ENCODE peak calls at places on chromosomes 2 and 18, in seven cellular contexts. M is ovary, N is EL, D is testis, U is upper lobe of right lung, J is HCEC 1CT, F is cardiac fibroblast. Z is an unnamed sample.

GRCh38 chr2:102101844-102102635 is 40.5 kb upstream of the IL1R1 start:
- DNase-seq in M (no peak), J (no peak), D (no peak), U (no peak), N (no peak), F (no peak), Z (no peak)

GRCh38 chr2:211216221-211216620 is 659.8 kb downstream of the CPS1 start:
- DNase-seq in M (no peak), U (no peak), N (no peak), J (peak; percentile 9), F (peak; percentile 53), D (no peak), Z (no peak)

GRCh38 chr2:239948100-239948881 is 76.9 kb downstream of the NDUFA10 start:
- DNase-seq in J (no peak), N (no peak), M (peak; percentile 19), U (peak; percentile 46), F (no peak), D (no peak), Z (peak; percentile 4)

GRCh38 chr2:72361516-72361915 is 213.9 kb upstream of the CYP26B1 start:
- DNase-seq in M (no peak), F (no peak), N (no peak), J (no peak), D (no peak), U (no peak), Z (no peak)

GRCh38 chr2:236177604-236177966 is 9.4 kb upstream of the GBX2 start:
- DNase-seq in D (peak; percentile 50), J (peak; percentile 23), N (peak; percentile 33), F (peak; percentile 39), U (peak; percentile 69), M (peak; percentile 64), Z (peak; percentile 79)

GRCh38 chr2:24164416-24164973 is 10.4 kb upstream of the FAM228A start:
- DNase-seq in M (no peak), F (peak; percentile 36), J (no peak), N (peak; percentile 18), U (peak; percentile 68), D (peak; percentile 25), Z (peak; percentile 80)

GRCh38 chr2:120971866-120972265 is 236.2 kb downstream of the GLI2 start:
- DNase-seq in U (no peak), M (no peak), D (no peak), N (no peak), J (no peak), F (no peak), Z (no peak)

GRCh38 chr2:189868896-189869295 is 84.6 kb downstream of the PMS1 start:
- DNase-seq in U (no peak), J (no peak), D (no peak), N (no peak), F (no peak), M (no peak), Z (no peak)

GRCh38 chr18:65990174-65990690 is 239.4 kb downstream of the CDH7 start:
- DNase-seq in N (no peak), U (no peak), F (no peak), J (no peak), M (no peak), D (no peak), Z (no peak)

GRCh38 chr18:34491719-34492118 is 218.4 kb upstream of the DTNA start:
- DNase-seq in N (no peak), U (no peak), F (no peak), M (no peak), J (no peak), D (no peak), Z (no peak)

GRCh38 chr2:223633656-223634055 is 31.5 kb upstream of the SCG2 start:
- DNase-seq in M (no peak), N (no peak), U (no peak), J (no peak), F (no peak), D (no peak), Z (peak; percentile 71)

GRCh38 chr2:237256845-237257244 is 157.1 kb downstream of the COL6A3 start:
- DNase-seq in F (peak; percentile 78), D (peak; percentile 63), M (peak; percentile 70), J (peak; percentile 85), N (peak; percentile 59), U (no peak), Z (no peak)

GRCh38 chr18:70672581-70672980 is 383.7 kb downstream of the SOCS6 start:
- DNase-seq in U (no peak), F (no peak), M (no peak), N (no peak), D (no peak), J (no peak), Z (no peak)

GRCh38 chr2:69946351-69947077 is 14.9 kb downstream of the ASPRV1 start:
- DNase-seq in F (peak; percentile 82), M (no peak), U (no peak), J (peak; percentile 77), N (peak; percentile 73), D (no peak), Z (no peak)

Z was measured in BE2C.